ENCODE peak calls at places on chromosomes 3 and 15, in nine cellular contexts. S is H1, I is Karpas-422, R is tibial nerve, H is kidney, O is left ventricle myocardium inferior, T is psoas muscle, G is lung, Q is BJ. C is an unnamed sample.

GRCh38 chr15:101532865-101533264 is 43.4 kb upstream of the PCSK6 start:
- DNase-seq in T (no peak), I (no peak), S (no peak), R (no peak), O (no peak), H (no peak), G (peak; percentile 19), Q (no peak), C (no peak)

GRCh38 chr15:70614221-70614620 is 149.1 kb downstream of the UACA start:
- DNase-seq in I (no peak), S (no peak), O (no peak), T (no peak), Q (no peak), R (no peak), H (no peak), G (no peak), C (no peak)

GRCh38 chr3:18062289-18063025 is 320.0 kb upstream of the TBC1D5 start:
- DNase-seq in R (no peak), S (no peak), I (no peak), T (no peak), H (no peak), O (no peak), Q (no peak), G (no peak), C (no peak)

GRCh38 chr3:182118081-182118480 is 406.4 kb downstream of the SOX2 start:
- DNase-seq in G (no peak), S (no peak), R (no peak), H (no peak), T (no peak), O (no peak), Q (no peak), I (no peak), C (no peak)

GRCh38 chr3:46276497-46277099 is 34.3 kb downstream of the CCR3 start:
- DNase-seq in H (peak; percentile 87), G (peak; percentile 73), R (peak; percentile 33), I (peak; percentile 87), Q (no peak), O (peak; percentile 50), T (peak; percentile 56), S (peak; percentile 29), C (peak; percentile 66)

GRCh38 chr3:192409203-192409837 is 318.0 kb downstream of the FGF12 start:
- DNase-seq in I (no peak), G (no peak), O (peak; percentile 45), Q (no peak), T (peak; percentile 65), R (no peak), H (peak; percentile 83), S (no peak), C (no peak)

GRCh38 chr3:30356901-30357753 is 249.3 kb upstream of the TGFBR2 start:
- DNase-seq in O (no peak), I (no peak), T (no peak), Q (no peak), H (no peak), S (no peak), G (no peak), R (no peak), C (no peak)

GRCh38 chr3:185337231-185337816 is 25.6 kb upstream of the MAP3K13 start:
- DNase-seq in O (no peak), R (no peak), H (no peak), S (no peak), I (no peak), Q (no peak), G (no peak), T (no peak), C (no peak)

GRCh38 chr3:47347217-47347801 is 33.5 kb upstream of the PTPN23 start:
- DNase-seq in Q (peak; percentile 49), H (no peak), T (no peak), O (no peak), R (peak; percentile 9), S (no peak), I (peak; percentile 92), G (no peak), C (no peak)

GRCh38 chr3:149512073-149512782 is 37.7 kb downstream of the TM4SF4 start:
- DNase-seq in R (peak; percentile 81), O (peak; percentile 45), Q (no peak), G (peak; percentile 61), I (peak; percentile 54), T (peak; percentile 64), H (no peak), S (no peak), C (peak; percentile 83)

GRCh38 chr3:120113128-120114116 is 19.2 kb upstream of the GSK3B start:
- DNase-seq in R (no peak), O (no peak), G (peak; percentile 31), Q (peak; percentile 49), H (no peak), T (no peak), I (no peak), S (no peak), C (no peak)

GRCh38 chr3:152458023-152458724 is 189.4 kb downstream of the MBNL1 start:
- DNase-seq in H (no peak), R (no peak), T (no peak), S (no peak), O (no peak), G (no peak), I (no peak), Q (no peak), C (no peak)
- H3K36me3 ChIP-seq in H (peaks cover 13% of the 10 kb centered on the region), R (peaks cover 40% of the 10 kb centered on the region), T (peaks cover 92% of the 10 kb centered on the region), S (no peaks in the 10 kb centered on the region), O (peaks cover 59% of the 10 kb centered on the region), G (peaks cover 8% of the 10 kb centered on the region), I (peaks cover 68% of the 10 kb centered on the region), Q (peaks cover 8% of the 10 kb centered on the region), C (peaks cover 58% of the 10 kb centered on the region)

DNA sequence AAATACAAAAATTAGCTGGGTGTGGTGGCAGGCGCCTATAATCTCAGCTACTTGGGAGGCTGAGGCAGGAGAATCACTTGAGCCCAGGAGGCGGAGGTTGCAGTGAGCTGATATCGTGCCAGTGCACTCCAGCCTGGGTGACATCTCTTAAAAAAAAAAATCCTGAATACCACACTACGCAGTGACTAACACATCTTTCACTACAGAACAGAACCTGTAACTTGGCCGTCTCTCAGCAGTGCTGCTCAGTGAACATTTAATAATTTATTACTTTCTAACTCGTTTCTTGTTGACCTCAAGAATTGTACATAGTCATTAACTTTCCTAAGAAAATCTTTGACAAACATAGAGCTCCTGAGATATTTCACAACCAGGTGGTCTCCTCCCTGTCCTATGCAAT is 3.8 kb downstream of the GREM1 start:
- DNase-seq in R (no peak), I (no peak), H (no peak), T (no peak), Q (no peak), O (no peak), S (no peak), G (no peak), C (no peak)
- H3K4me3 ChIP-seq in R (no peak overlapping the region), I (no peak overlapping the region), H (no peak overlapping the region), T (no peak overlapping the region), Q (no peak overlapping the region), O (no peak overlapping the region), S (no peak overlapping the region), G (no peak overlapping the region), C (no peak overlapping the region)

GRCh38 chr3:155086041-155086440 is 5.9 kb downstream of the MME start:
- DNase-seq in G (no peak), R (no peak), O (no peak), S (no peak), I (no peak), H (no peak), Q (no peak), T (no peak), C (no peak)

GRCh38 chr3:155083313-155083905 is 3.3 kb downstream of the MME start:
- DNase-seq in S (no peak), R (no peak), T (no peak), O (no peak), H (no peak), I (no peak), G (no peak), Q (no peak), C (no peak)

GRCh38 chr3:155088705-155089380 is 8.7 kb downstream of the MME start:
- DNase-seq in O (no peak), S (no peak), R (no peak), T (no peak), I (no peak), H (no peak), G (no peak), Q (no peak), C (no peak)

GRCh38 chr3:155080692-155081091 is 573 bp downstream of the MME start:
- DNase-seq in T (no peak), R (no peak), I (peak; percentile 74), S (no peak), H (no peak), O (no peak), G (no peak), Q (no peak), C (no peak)

DNA sequence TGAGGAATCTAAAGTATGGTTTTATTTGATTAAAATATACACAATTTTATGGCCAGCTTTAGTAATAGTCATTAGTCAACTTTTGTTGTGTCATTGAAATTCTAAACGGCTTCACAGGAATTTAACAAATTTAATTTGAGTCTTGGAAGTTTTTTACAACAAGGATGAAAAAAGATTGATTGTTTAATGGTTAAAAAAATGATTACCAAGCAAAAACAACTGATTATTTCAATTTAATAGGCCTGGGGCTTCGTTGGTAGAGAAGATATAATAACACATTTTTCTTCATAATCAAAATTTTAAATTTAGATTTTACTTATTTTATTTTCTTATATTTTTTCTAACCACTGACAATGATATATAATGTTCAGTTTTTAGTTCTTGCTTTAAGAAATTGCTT is 4.4 kb downstream of the MME start:
- DNase-seq in O (no peak), S (no peak), I (no peak), Q (no peak), R (no peak), T (no peak), H (no peak), G (no peak), C (no peak)
- H3K36me3 ChIP-seq in O (no peaks in the 10 kb centered on the region), S (no peaks in the 10 kb centered on the region), I (peaks cover 30% of the 10 kb centered on the region), Q (peaks cover 10% of the 10 kb centered on the region), R (peaks cover 5% of the 10 kb centered on the region), T (peaks cover 25% of the 10 kb centered on the region), H (peaks cover 5% of the 10 kb centered on the region), G (no peaks in the 10 kb centered on the region), C (no peaks in the 10 kb centered on the region)

GRCh38 chr3:14376348-14377043 is 25.9 kb upstream of the SLC6A6 start:
- DNase-seq in I (no peak), Q (no peak), S (no peak), H (no peak), O (no peak), T (no peak), R (no peak), G (no peak), C (no peak)

GRCh38 chr3:14379842-14380241 is 22.6 kb upstream of the SLC6A6 start:
- DNase-seq in H (no peak), Q (no peak), O (no peak), I (no peak), T (no peak), S (no peak), R (no peak), G (no peak), C (no peak)

GRCh38 chr3:14377044-14377837 is 25.2 kb upstream of the SLC6A6 start:
- DNase-seq in O (no peak), T (no peak), H (no peak), G (no peak), I (no peak), R (no peak), Q (no peak), S (no peak), C (no peak)

GRCh38 chr3:14378415-14378814 is 24.0 kb upstream of the SLC6A6 start:
- DNase-seq in H (no peak), G (no peak), S (no peak), R (no peak), I (no peak), O (no peak), T (no peak), Q (no peak), C (no peak)

DNA sequence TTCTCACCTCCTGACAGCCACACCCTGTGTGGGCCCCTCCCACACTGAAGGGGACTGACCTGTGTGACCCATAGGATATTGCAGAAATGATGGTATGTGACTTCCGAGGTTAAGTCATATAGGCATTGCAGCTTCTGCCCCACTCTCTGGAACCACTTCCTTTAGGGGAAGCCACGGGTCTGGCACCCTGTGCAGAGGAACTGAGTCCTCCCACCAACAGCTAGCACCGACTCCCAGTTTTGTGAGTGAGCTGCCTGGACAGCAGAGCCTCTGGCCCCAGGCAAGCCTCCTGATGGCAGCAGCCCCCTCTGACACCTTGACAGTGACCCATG is 24.6 kb upstream of the SLC6A6 start:
- DNase-seq in I (no peak), T (no peak), S (no peak), R (no peak), H (peak; percentile 64), G (peak; percentile 57), O (no peak), Q (no peak), C (peak; percentile 65)
- H3K4me3 ChIP-seq in I (no peak overlapping the region), T (no peak overlapping the region), S (no peak overlapping the region), R (no peak overlapping the region), H (no peak overlapping the region), G (no peak overlapping the region), O (no peak overlapping the region), Q (no peak overlapping the region), C (no peak overlapping the region)

C was measured in ascending aorta.